ENCODE peak calls at places on chromosomes 7 and 10, in four cellular contexts. F is NCI-H460, Y is T-helper 2 cell, E is HCEC 1CT. G is an unnamed sample.

GRCh38 chr7:112708236-112708635 is 82.0 kb downstream of the TMEM168 start:
- DNase-seq in F (no peak), Y (no peak), E (no peak), G (peak)

GRCh38 chr10:60611291-60611747 is 167.0 kb upstream of the CDK1 start:
- DNase-seq in F (peak), Y (no peak), E (peak), G (no peak)

GRCh38 chr10:70765794-70766594 is 19.2 kb downstream of the TBATA start:
- DNase-seq in F (no peak), Y (no peak), E (no peak), G (no peak)

GRCh38 chr10:32338262-32338661 is 8.7 kb downstream of the EPC1 start:
- DNase-seq in F (no peak), Y (no peak), E (no peak), G (no peak)

GRCh38 chr10:5594271-5595036 is 69.7 kb downstream of the CALML3 start:
- DNase-seq in F (no peak), Y (no peak), E (no peak), G (no peak)

GRCh38 chr7:158430308-158431034 is 157.2 kb downstream of the PTPRN2 start:
- DNase-seq in F (no peak), Y (no peak), E (no peak), G (no peak)

GRCh38 chr7:85529831-85530230 is 343.0 kb upstream of the SEMA3D start:
- DNase-seq in F (no peak), Y (no peak), E (peak), G (peak)

GRCh38 chr10:11798862-11799735 is 24.1 kb upstream of the PROSER2 start:
- DNase-seq in F (no peak), Y (no peak), E (no peak), G (no peak)

GRCh38 chr7:31271641-31272405 is 68.7 kb downstream of the NEUROD6 start:
- DNase-seq in F (no peak), Y (no peak), E (no peak), G (no peak)

GRCh38 chr7:28984631-28985030 is 26.5 kb upstream of the TRIL start:
- DNase-seq in F (peak), Y (no peak), E (peak), G (peak)

GRCh38 chr7:1939434-1940401 is 269.6 kb downstream of the ELFN1 start:
- DNase-seq in F (no peak), Y (no peak), E (no peak), G (peak)

GRCh38 chr7:39633563-39634550 is 10.5 kb downstream of the RALA start:
- DNase-seq in F (no peak), Y (no peak), E (no peak), G (no peak)

GRCh38 chr7:50640256-50640655 is 75.1 kb upstream of the DDC start:
- DNase-seq in F (no peak), Y (no peak), E (no peak), G (no peak)

GRCh38 chr7:107850221-107850620 is 40.8 kb upstream of the DLD start:
- DNase-seq in F (no peak), Y (no peak), E (no peak), G (no peak)

GRCh38 chr10:81820418-81820817 is 54.6 kb upstream of the NRG3 start:
- DNase-seq in F (no peak), Y (no peak), E (no peak), G (peak)

GRCh38 chr7:149459540-149460433 is 1.1 kb downstream of the ZNF777 start:
- DNase-seq in F (no peak), Y (no peak), E (peak), G (no peak)

GRCh38 chr7:122887198-122887597 is 938 bp upstream of the CADPS2 start:
- DNase-seq in F (peak), Y (no peak), E (peak), G (peak)

GRCh38 chr10:24238527-24239247 is 29.7 kb downstream of the KIAA1217 start:
- DNase-seq in F (no peak), Y (no peak), E (no peak), G (no peak)

GRCh38 chr10:120656121-120656520 is 195.0 kb upstream of the WDR11 start:
- DNase-seq in F (no peak), Y (no peak), E (no peak), G (no peak)

GRCh38 chr7:26964409-26964808 is 100.0 kb upstream of the SKAP2 start:
- DNase-seq in F (no peak), Y (no peak), E (no peak), G (no peak)

GRCh38 chr7:76206633-76207032 is 4.9 kb downstream of the SRRM3 start:
- DNase-seq in F (no peak), Y (no peak), E (no peak), G (no peak)

GRCh38 chr7:124762611-124763143 is 2.9 kb downstream of the GPR37 start:
- DNase-seq in F (no peak), Y (no peak), E (no peak), G (no peak)

GRCh38 chr10:123704812-123705211 is 38.7 kb downstream of the GPR26 start:
- DNase-seq in F (no peak), Y (no peak), E (no peak), G (no peak)

GRCh38 chr7:92809397-92810241 is 26.8 kb downstream of the CDK6 start:
- DNase-seq in F (peak), Y (peak), E (peak), G (peak)

GRCh38 chr10:69657417-69657816 is 27.4 kb downstream of the FAM241B start:
- DNase-seq in F (no peak), Y (no peak), E (no peak), G (no peak)

GRCh38 chr10:126872768-126873167 is 32.5 kb upstream of the DOCK1 start:
- DNase-seq in F (no peak), Y (no peak), E (no peak), G (no peak)

GRCh38 chr7:121419201-121420148 is 23.4 kb upstream of the FAM3C start:
- DNase-seq in F (no peak), Y (no peak), E (no peak), G (no peak)

GRCh38 chr10:23096814-23097549 is 1.6 kb downstream of the MSRB2 start:
- DNase-seq in F (no peak), Y (no peak), E (peak), G (no peak)

GRCh38 chr7:39130304-39130703 is 152.6 kb downstream of the POU6F2 start:
- DNase-seq in F (no peak), Y (no peak), E (no peak), G (no peak)

GRCh38 chr7:106545275-106545674 is 115.7 kb downstream of the CCDC71L start:
- DNase-seq in F (no peak), Y (no peak), E (no peak), G (no peak)

GRCh38 chr7:2231992-2232765 is 566 bp downstream of the MAD1L1 start:
- DNase-seq in F (no peak), Y (no peak), E (no peak), G (no peak)

GRCh38 chr7:124124201-124124600 is 91.3 kb upstream of the TMEM229A start:
- DNase-seq in F (no peak), Y (no peak), E (no peak), G (no peak)

GRCh38 chr10:130215076-130215917 is 79.1 kb downstream of the GLRX3 start:
- DNase-seq in F (no peak), Y (no peak), E (no peak), G (no peak)

GRCh38 chr7:77653572-77653971 is 42.7 kb upstream of the RSBN1L start:
- DNase-seq in F (no peak), Y (no peak), E (no peak), G (no peak)

GRCh38 chr7:81692146-81692905 is 77.5 kb downstream of the HGF start:
- DNase-seq in F (no peak), Y (no peak), E (peak), G (no peak)

GRCh38 chr10:116718058-116718457 is 24.3 kb downstream of the HSPA12A start:
- DNase-seq in F (no peak), Y (no peak), E (no peak), G (no peak)

GRCh38 chr10:966466-967235 is 21.6 kb upstream of the GTPBP4 start:
- DNase-seq in F (no peak), Y (no peak), E (no peak), G (no peak)

GRCh38 chr10:131636116-131636515 is 264.7 kb upstream of the PPP2R2D start:
- DNase-seq in F (no peak), Y (no peak), E (no peak), G (no peak)

GRCh38 chr7:81725496-81726117 is 44.2 kb downstream of the HGF start:
- DNase-seq in F (no peak), Y (no peak), E (peak), G (no peak)

G was measured in SK-MEL-5.